ENCODE peak calls at places on chromosome 22, in six cellular contexts. One of them, this sample, is unnamed.

GRCh38 chr22:37657590-37658132 is 862 bp upstream of the PDXP start:
- DNase-seq in OCI-LY7: no peak
- DNase-seq in HCT116: no peak
- DNase-seq in hepatocyte: no peak
- DNase-seq in GM23248: peak
- DNase-seq in MM.1S: no peak
- DNase-seq in this sample: peak

GRCh38 chr22:50573491-50574382 is 4.5 kb downstream of the CPT1B start:
- DNase-seq in MM.1S: no peak
- DNase-seq in hepatocyte: no peak
- DNase-seq in OCI-LY7: no peak
- DNase-seq in HCT116: no peak
- DNase-seq in GM23248: no peak
- DNase-seq in this sample: no peak

GRCh38 chr22:45504703-45505341 is 2.1 kb downstream of the FBLN1 start:
- DNase-seq in HCT116: no peak
- DNase-seq in hepatocyte: peak
- DNase-seq in MM.1S: no peak
- DNase-seq in OCI-LY7: no peak
- DNase-seq in GM23248: peak
- DNase-seq in this sample: no peak

GRCh38 chr22:44085743-44086741 is 61.9 kb downstream of the PARVB start:
- DNase-seq in GM23248: peak
- DNase-seq in OCI-LY7: peak
- DNase-seq in hepatocyte: peak
- DNase-seq in HCT116: peak
- DNase-seq in MM.1S: peak
- DNase-seq in this sample: peak

GRCh38 chr22:30731658-30732057 is 37.0 kb downstream of the OSBP2 start:
- DNase-seq in GM23248: no peak
- DNase-seq in hepatocyte: no peak
- DNase-seq in OCI-LY7: no peak
- DNase-seq in MM.1S: no peak
- DNase-seq in HCT116: no peak
- DNase-seq in this sample: no peak

GRCh38 chr22:36981247-36981775 is 37.9 kb downstream of the TST start:
- DNase-seq in hepatocyte: no peak
- DNase-seq in MM.1S: no peak
- DNase-seq in GM23248: no peak
- DNase-seq in OCI-LY7: no peak
- DNase-seq in HCT116: no peak
- DNase-seq in this sample: no peak

GRCh38 chr22:36435516-36436415 is 45.7 kb downstream of the TXN2 start:
- DNase-seq in OCI-LY7: no peak
- DNase-seq in HCT116: no peak
- DNase-seq in GM23248: no peak
- DNase-seq in hepatocyte: peak
- DNase-seq in MM.1S: peak
- DNase-seq in this sample: no peak

GRCh38 chr22:50696799-50697561 is 24.4 kb downstream of the SHANK3 start:
- DNase-seq in hepatocyte: peak
- DNase-seq in OCI-LY7: no peak
- DNase-seq in MM.1S: no peak
- DNase-seq in GM23248: peak
- DNase-seq in HCT116: no peak
- DNase-seq in this sample: peak

GRCh38 chr22:31876156-31877035 is 67.9 kb upstream of the YWHAH start:
- DNase-seq in hepatocyte: no peak
- DNase-seq in OCI-LY7: no peak
- DNase-seq in HCT116: no peak
- DNase-seq in GM23248: peak
- DNase-seq in MM.1S: no peak
- DNase-seq in this sample: no peak

GRCh38 chr22:38218661-38219331 is 17.0 kb downstream of the MAFF start:
- DNase-seq in hepatocyte: peak
- DNase-seq in HCT116: peak
- DNase-seq in MM.1S: peak
- DNase-seq in OCI-LY7: no peak
- DNase-seq in GM23248: peak
- DNase-seq in this sample: peak

GRCh38 chr22:32413715-32414114 is 1.7 kb upstream of the RTCB start:
- DNase-seq in GM23248: peak
- DNase-seq in HCT116: peak
- DNase-seq in hepatocyte: no peak
- DNase-seq in MM.1S: peak
- DNase-seq in OCI-LY7: peak
- DNase-seq in this sample: peak

GRCh38 chr22:28116261-28116673 is 197.2 kb upstream of the PITPNB start:
- DNase-seq in hepatocyte: peak
- DNase-seq in GM23248: peak
- DNase-seq in MM.1S: no peak
- DNase-seq in OCI-LY7: no peak
- DNase-seq in HCT116: no peak
- DNase-seq in this sample: peak

GRCh38 chr22:46792061-46792796 is 29.8 kb downstream of the TBC1D22A start:
- DNase-seq in MM.1S: no peak
- DNase-seq in GM23248: no peak
- DNase-seq in hepatocyte: no peak
- DNase-seq in HCT116: no peak
- DNase-seq in OCI-LY7: no peak
- DNase-seq in this sample: no peak

GRCh38 chr22:44865193-44866057 is 113.0 kb downstream of the ARHGAP8 start:
- DNase-seq in GM23248: no peak
- DNase-seq in HCT116: no peak
- DNase-seq in MM.1S: no peak
- DNase-seq in hepatocyte: no peak
- DNase-seq in OCI-LY7: no peak
- DNase-seq in this sample: no peak

GRCh38 chr22:21051836-21052400 is 6.2 kb downstream of the LRRC74B start:
- DNase-seq in hepatocyte: no peak
- DNase-seq in HCT116: no peak
- DNase-seq in OCI-LY7: no peak
- DNase-seq in GM23248: peak
- DNase-seq in MM.1S: no peak
- DNase-seq in this sample: no peak

GRCh38 chr22:35430897-35431322 is 31.0 kb downstream of the MCM5 start:
- DNase-seq in OCI-LY7: peak
- DNase-seq in hepatocyte: peak
- DNase-seq in GM23248: peak
- DNase-seq in HCT116: peak
- DNase-seq in MM.1S: peak
- DNase-seq in this sample: peak

GRCh38 chr22:46072981-46073682 is 77.2 kb upstream of the PPARA start:
- DNase-seq in MM.1S: no peak
- DNase-seq in GM23248: peak
- DNase-seq in HCT116: no peak
- DNase-seq in hepatocyte: no peak
- DNase-seq in OCI-LY7: no peak
- DNase-seq in this sample: no peak

DNA sequence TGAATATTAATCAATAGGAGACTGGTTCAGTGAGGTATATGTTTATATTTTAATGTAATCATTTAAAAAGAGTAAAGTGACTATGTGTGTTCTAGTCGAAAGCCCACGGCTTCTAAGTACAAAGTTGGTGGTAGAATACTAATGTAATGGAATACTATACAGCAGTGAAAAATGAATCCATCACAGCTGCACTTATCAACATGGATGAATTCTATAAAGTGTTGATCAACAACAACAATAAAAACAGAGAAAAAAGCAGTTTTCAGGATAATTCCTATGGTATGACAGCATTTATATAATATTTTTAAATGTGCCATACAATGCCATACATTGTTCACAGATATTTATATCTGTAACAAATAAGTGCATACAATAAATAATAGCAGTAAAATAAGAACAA is 114.1 kb downstream of the SEZ6L start:
- DNase-seq in OCI-LY7: no peak
- DNase-seq in MM.1S: no peak
- DNase-seq in GM23248: no peak
- DNase-seq in hepatocyte: no peak
- DNase-seq in HCT116: no peak
- DNase-seq in this sample: no peak
- TF ChIP-seq EZH2phosphoT487 in OCI-LY7: no peak
- TF ChIP-seq EZH2phosphoT487 in MM.1S: no peak
- TF ChIP-seq EZH2phosphoT487 in GM23248: no peak
- TF ChIP-seq EZH2phosphoT487 in hepatocyte: no peak
- TF ChIP-seq EZH2phosphoT487 in HCT116: no peak
- TF ChIP-seq EZH2phosphoT487 in this sample: no peak

GRCh38 chr22:19890502-19891349 is 36.1 kb upstream of the GNB1L start:
- DNase-seq in OCI-LY7: peak
- DNase-seq in MM.1S: no peak
- DNase-seq in HCT116: no peak
- DNase-seq in hepatocyte: no peak
- DNase-seq in GM23248: no peak
- DNase-seq in this sample: no peak
- H2AFZ ChIP-seq in OCI-LY7: no peak
- H2AFZ ChIP-seq in MM.1S: peak
- H2AFZ ChIP-seq in HCT116: no peak
- H2AFZ ChIP-seq in hepatocyte: no peak
- H2AFZ ChIP-seq in GM23248: no peak
- H2AFZ ChIP-seq in this sample: no peak

DNA sequence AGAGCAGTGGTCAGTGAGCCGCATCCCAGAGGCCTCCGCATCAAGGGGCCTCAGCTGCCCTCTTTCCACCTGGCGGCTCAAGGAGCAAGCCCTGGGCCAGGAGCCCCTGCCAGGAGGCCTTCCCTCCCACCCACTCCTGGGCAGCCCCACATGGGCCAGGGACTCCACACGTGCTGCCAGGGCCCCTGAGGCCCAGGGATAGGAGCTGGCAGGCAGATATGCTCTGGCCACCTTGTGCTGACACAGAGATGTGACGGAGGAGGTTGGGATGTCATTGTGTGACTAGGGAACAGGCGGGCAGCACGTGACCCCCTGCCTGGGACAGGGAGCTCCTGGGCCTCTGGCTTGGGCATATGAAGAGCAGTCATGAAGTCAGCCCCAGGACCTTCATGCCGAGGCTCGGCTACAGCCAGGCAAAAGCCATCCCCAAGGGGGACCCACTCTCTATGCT is 77.9 kb downstream of the PIWIL3 start:
- DNase-seq in MM.1S: no peak
- DNase-seq in GM23248: no peak
- DNase-seq in hepatocyte: no peak
- DNase-seq in HCT116: no peak
- DNase-seq in OCI-LY7: no peak
- DNase-seq in this sample: no peak
- H3K27ac ChIP-seq in MM.1S: no peak
- H3K27ac ChIP-seq in GM23248: no peak
- H3K27ac ChIP-seq in hepatocyte: no peak
- H3K27ac ChIP-seq in HCT116: no peak
- H3K27ac ChIP-seq in OCI-LY7: no peak
- H3K27ac ChIP-seq in this sample: no peak

GRCh38 chr22:29443452-29443851 is 5.1 kb downstream of the RFPL1 start:
- DNase-seq in OCI-LY7: no peak
- DNase-seq in HCT116: no peak
- DNase-seq in hepatocyte: no peak
- DNase-seq in MM.1S: no peak
- DNase-seq in GM23248: no peak
- DNase-seq in this sample: no peak
- TF ChIP-seq EZH2phosphoT487 in OCI-LY7: no peak
- TF ChIP-seq EZH2phosphoT487 in HCT116: no peak
- TF ChIP-seq EZH2phosphoT487 in hepatocyte: no peak
- TF ChIP-seq EZH2phosphoT487 in MM.1S: no peak
- TF ChIP-seq EZH2phosphoT487 in GM23248: no peak
- TF ChIP-seq EZH2phosphoT487 in this sample: no peak

GRCh38 chr22:41690476-41690875 is 1.8 kb upstream of the SNU13 start:
- DNase-seq in OCI-LY7: no peak
- DNase-seq in HCT116: no peak
- DNase-seq in MM.1S: no peak
- DNase-seq in hepatocyte: no peak
- DNase-seq in GM23248: no peak
- DNase-seq in this sample: no peak

GRCh38 chr22:41688365-41689211 is at the start of gene SNU13:
- DNase-seq in MM.1S: peak
- DNase-seq in OCI-LY7: peak
- DNase-seq in HCT116: peak
- DNase-seq in GM23248: peak
- DNase-seq in hepatocyte: peak
- DNase-seq in this sample: peak

GRCh38 chr22:41684194-41684593 is 4.5 kb downstream of the SNU13 start:
- DNase-seq in MM.1S: no peak
- DNase-seq in hepatocyte: no peak
- DNase-seq in GM23248: no peak
- DNase-seq in HCT116: no peak
- DNase-seq in OCI-LY7: no peak
- DNase-seq in this sample: no peak

GRCh38 chr22:41683616-41684015 is 5.1 kb downstream of the SNU13 start:
- DNase-seq in MM.1S: no peak
- DNase-seq in GM23248: peak
- DNase-seq in OCI-LY7: no peak
- DNase-seq in HCT116: no peak
- DNase-seq in hepatocyte: no peak
- DNase-seq in this sample: peak

DNA sequence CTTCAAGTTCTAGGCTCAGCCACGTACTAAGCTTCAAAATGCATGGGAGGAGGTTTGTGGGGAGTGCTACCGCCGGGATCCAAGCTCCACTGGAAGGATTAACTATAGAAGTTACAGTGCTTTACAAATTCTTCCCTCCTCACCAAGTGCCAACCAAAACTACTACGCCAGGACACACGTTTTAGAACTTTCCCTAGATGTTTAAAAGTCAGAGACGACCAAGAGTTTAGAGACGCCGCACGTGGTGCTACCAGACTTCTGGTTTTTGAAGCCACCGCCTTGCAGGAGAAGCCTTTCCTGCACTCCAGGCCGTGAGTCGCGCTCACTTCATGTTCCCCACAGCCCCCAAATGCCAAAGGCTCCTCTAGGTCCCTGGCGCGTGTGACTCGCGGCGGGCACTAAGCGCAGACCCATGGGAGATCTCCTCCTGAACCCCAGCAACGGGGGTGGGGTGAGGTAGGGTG is 734 bp downstream of the SNU13 start:
- DNase-seq in hepatocyte: peak
- DNase-seq in OCI-LY7: peak
- DNase-seq in HCT116: no peak
- DNase-seq in GM23248: peak
- DNase-seq in MM.1S: peak
- DNase-seq in this sample: peak
- H2AFZ ChIP-seq in hepatocyte: peak
- H2AFZ ChIP-seq in OCI-LY7: peak
- H2AFZ ChIP-seq in HCT116: no peak
- H2AFZ ChIP-seq in GM23248: peak
- H2AFZ ChIP-seq in MM.1S: peak
- H2AFZ ChIP-seq in this sample: peak

GRCh38 chr22:22111983-22112382 is 129.4 kb upstream of the TOP3B start:
- DNase-seq in GM23248: no peak
- DNase-seq in HCT116: no peak
- DNase-seq in OCI-LY7: no peak
- DNase-seq in hepatocyte: no peak
- DNase-seq in MM.1S: no peak
- DNase-seq in this sample: no peak
- H3K27ac ChIP-seq in GM23248: no peak
- H3K27ac ChIP-seq in HCT116: no peak
- H3K27ac ChIP-seq in OCI-LY7: peak
- H3K27ac ChIP-seq in hepatocyte: no peak
- H3K27ac ChIP-seq in MM.1S: no peak
- H3K27ac ChIP-seq in this sample: peak